ENCODE peak calls at places on chromosomes 7 and 10, in nine cellular contexts. L is trophoblast cell, P is DND-41, O is Peyer's patch, F is GM23248, I is stomach, X is ascending aorta, Q is neural progenitor cell, W is mesendoderm. A is an unnamed sample. For H3K4me1, the result is how much of the 10 kb centered on the place peaks cover.

GRCh38 chr10:96556003-96556402 is 30.8 kb downstream of the TM9SF3 start:
- DNase-seq in L (peak), P (peak), O (no peak), F (peak), I (no peak), X (no peak), Q (peak), W (peak), A (no peak)

GRCh38 chr7:32958046-32959025 is 1.1 kb downstream of the FKBP9 start:
- DNase-seq in L (no peak), P (no peak), O (peak), F (peak), I (peak), X (peak), Q (no peak), W (peak), A (peak)

GRCh38 chr7:100678291-100678984 is 4.9 kb downstream of the GNB2 start:
- DNase-seq in L (no peak), P (no peak), O (no peak), F (no peak), I (no peak), X (no peak), Q (no peak), W (no peak), A (no peak)

GRCh38 chr10:35386594-35387174 is 50.4 kb downstream of the CCNY start:
- DNase-seq in L (peak), P (no peak), O (no peak), F (no peak), I (peak), X (no peak), Q (peak), W (no peak), A (no peak)

GRCh38 chr10:110241407-110241806 is 34.0 kb downstream of the MXI1 start:
- DNase-seq in L (no peak), P (no peak), O (no peak), F (no peak), I (no peak), X (no peak), Q (no peak), W (no peak), A (no peak)

GRCh38 chr7:128914566-128915151 is 4.2 kb upstream of the KCP start:
- DNase-seq in L (no peak), P (no peak), O (peak), F (no peak), I (no peak), X (peak), Q (no peak), W (no peak), A (no peak)

GRCh38 chr10:98956576-98957260 is 278.9 kb downstream of the HPSE2 start:
- DNase-seq in L (peak), P (no peak), O (no peak), F (peak), I (no peak), X (no peak), Q (no peak), W (no peak), A (peak)

GRCh38 chr7:43511029-43511428 is 71.9 kb upstream of the STK17A start:
- DNase-seq in L (peak), P (no peak), O (no peak), F (no peak), I (no peak), X (no peak), Q (peak), W (peak), A (no peak)

GRCh38 chr7:132430863-132431822 is 145.1 kb downstream of the PLXNA4 start:
- DNase-seq in L (peak), P (peak), O (peak), F (peak), I (no peak), X (peak), Q (no peak), W (no peak), A (peak)

GRCh38 chr7:4133491-4134044 is 548.5 kb upstream of the FOXK1 start:
- DNase-seq in L (no peak), P (no peak), O (peak), F (no peak), I (no peak), X (no peak), Q (no peak), W (no peak), A (no peak)

GRCh38 chr10:119070395-119071165 is 10.0 kb downstream of the EIF3A start:
- DNase-seq in L (no peak), P (no peak), O (no peak), F (no peak), I (no peak), X (no peak), Q (no peak), W (no peak), A (no peak)

DNA sequence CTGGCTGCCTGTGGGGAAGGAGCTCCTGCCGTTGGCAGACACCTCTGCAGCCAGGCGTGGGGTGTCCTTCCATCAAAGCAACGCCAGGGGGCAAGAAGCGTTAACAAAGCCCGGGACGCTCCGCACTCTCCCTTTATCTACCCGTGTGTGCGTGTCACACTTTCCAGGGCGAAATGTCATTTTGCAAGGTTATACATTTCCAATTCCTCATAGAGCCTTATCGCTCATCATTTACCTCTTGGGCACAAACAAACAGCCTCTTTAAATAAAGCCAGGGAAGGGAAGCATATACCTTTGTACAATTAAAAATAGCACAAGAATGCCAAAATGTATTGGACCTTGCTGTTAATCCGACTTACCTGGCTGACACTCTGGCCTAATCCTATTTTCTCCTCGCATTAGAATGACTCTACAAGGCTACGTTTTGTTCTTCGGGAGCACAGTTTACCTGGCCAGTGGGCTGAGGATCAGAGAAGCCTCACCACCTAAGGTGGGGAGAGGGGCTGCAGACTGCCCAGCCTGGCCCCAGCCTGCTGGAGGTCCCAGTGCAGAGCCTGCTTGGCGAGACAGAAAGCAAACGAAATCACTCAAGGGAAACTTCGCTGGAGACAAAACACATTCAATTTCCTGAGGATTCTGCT is 77.6 kb upstream of the EN2 start:
- DNase-seq in L (peak), P (peak), O (peak), F (peak), I (peak), X (peak), Q (peak), W (peak), A (peak)
- H3K4me1 ChIP-seq in L (under half), P (under half), O (under half), F (under half), I (under half), X (under half), Q (under half), W (under half), A (under half)

GRCh38 chr7:15684834-15685233 is 1.6 kb downstream of the MEOX2 start:
- DNase-seq in L (no peak), P (no peak), O (no peak), F (peak), I (no peak), X (no peak), Q (peak), W (no peak), A (no peak)

GRCh38 chr7:15686209-15686956 is at the start of gene MEOX2:
- DNase-seq in L (no peak), P (no peak), O (peak), F (peak), I (no peak), X (peak), Q (peak), W (peak), A (peak)

GRCh38 chr7:15685358-15686181 is 913 bp downstream of the MEOX2 start:
- DNase-seq in L (no peak), P (no peak), O (no peak), F (peak), I (no peak), X (peak), Q (peak), W (peak), A (no peak)

GRCh38 chr7:15686957-15687644 is 618 bp upstream of the MEOX2 start:
- DNase-seq in L (no peak), P (no peak), O (no peak), F (peak), I (no peak), X (no peak), Q (peak), W (peak), A (no peak)

DNA sequence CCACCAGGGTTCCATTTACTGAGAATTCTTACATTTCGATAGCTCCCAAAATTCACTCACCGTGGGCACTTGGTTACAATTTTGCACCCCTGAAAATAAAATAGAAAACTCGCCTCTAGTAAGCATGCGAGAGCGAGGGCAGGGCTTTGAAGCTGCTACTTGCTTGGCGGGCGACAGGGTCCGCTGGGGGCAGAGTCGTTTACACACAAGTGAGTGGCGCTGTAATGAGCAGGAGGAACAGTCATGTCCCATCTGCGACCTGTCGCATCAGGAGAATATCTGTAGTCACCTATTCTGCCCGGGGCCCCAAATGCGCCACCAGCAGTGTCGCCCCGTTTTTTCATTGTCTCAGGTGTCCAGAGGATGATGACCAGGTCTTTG is 1.2 kb upstream of the MEOX2 start:
- DNase-seq in L (no peak), P (no peak), O (no peak), F (peak), I (no peak), X (no peak), Q (peak), W (peak), A (no peak)
- H3K4me1 ChIP-seq in L (under half), P (under half), O (under half), F (under half), I (under half), X (under half), Q (under half), W (under half), A (under half)

DNA sequence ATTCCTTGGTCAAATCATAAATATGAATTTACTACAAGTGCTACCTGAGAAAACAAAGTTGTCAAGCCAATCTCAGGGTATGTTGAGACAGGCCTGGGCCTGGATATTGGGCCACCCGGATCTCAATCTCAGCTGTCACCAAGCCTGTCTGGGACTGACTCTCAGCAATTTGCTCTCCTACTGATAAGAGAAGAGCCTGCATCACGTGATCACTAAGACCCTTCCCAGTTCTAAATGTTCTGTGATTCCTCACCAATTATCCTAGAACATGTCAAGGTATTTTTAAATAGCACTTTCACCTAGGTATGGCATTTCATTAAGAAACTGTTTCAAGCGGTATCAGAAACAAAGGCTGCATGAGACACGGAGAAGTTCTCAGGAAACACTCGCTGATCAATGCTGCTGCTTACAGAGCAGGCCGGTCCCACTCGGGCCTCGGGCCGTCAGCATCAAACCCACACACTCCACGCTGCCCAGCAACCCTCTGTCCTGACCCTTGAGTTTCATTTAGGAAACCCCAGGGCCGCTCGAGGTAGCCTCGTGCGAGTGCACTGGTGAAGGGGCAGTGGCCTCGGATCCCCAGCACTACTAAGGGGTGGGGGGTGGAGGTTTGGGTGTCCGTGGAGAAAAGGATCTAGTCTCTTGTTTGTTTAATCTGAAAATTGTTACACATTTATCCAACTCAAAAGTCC is 4.1 kb downstream of the KLF6 start:
- DNase-seq in L (peak), P (no peak), O (peak), F (peak), I (no peak), X (no peak), Q (no peak), W (peak), A (peak)
- H3K4me1 ChIP-seq in L (under half), P (half or more), O (half or more), F (under half), I (half or more), X (under half), Q (under half), W (under half), A (under half)

GRCh38 chr10:116353817-116354216 is 29.6 kb downstream of the CCDC172 start:
- DNase-seq in L (no peak), P (no peak), O (no peak), F (no peak), I (no peak), X (no peak), Q (no peak), W (no peak), A (peak)
- H3K4me1 ChIP-seq in L (under half), P (under half), O (under half), F (under half), I (under half), X (under half), Q (under half), W (under half), A (under half)

A was measured in foreskin keratinocyte.